ENCODE peak calls at places on chromosomes 2 and 18, in five cellular contexts. One of them, this sample, is unnamed. For H3K79me2, the result is how much of the 10 kb centered on the place peaks cover.

GRCh38 chr2:147789720-147790119 is 55.1 kb upstream of the ACVR2A start:
- DNase-seq in neural progenitor cell: no peak
- DNase-seq in HepG2: no peak
- DNase-seq in K562: no peak
- DNase-seq in Karpas-422: no peak
- DNase-seq in this sample: no peak

GRCh38 chr2:146666336-146666735 is 1178.5 kb upstream of the ACVR2A start:
- DNase-seq in neural progenitor cell: no peak
- DNase-seq in HepG2: no peak
- DNase-seq in K562: no peak
- DNase-seq in Karpas-422: no peak
- DNase-seq in this sample: no peak

GRCh38 chr2:36729067-36729466 is 32.6 kb downstream of the VIT start:
- DNase-seq in neural progenitor cell: no peak
- DNase-seq in HepG2: no peak
- DNase-seq in K562: no peak
- DNase-seq in Karpas-422: no peak
- DNase-seq in this sample: no peak

GRCh38 chr18:2911533-2911932 is 64.7 kb downstream of the EMILIN2 start:
- DNase-seq in neural progenitor cell: no peak
- DNase-seq in HepG2: no peak
- DNase-seq in K562: no peak
- DNase-seq in Karpas-422: no peak
- DNase-seq in this sample: no peak

GRCh38 chr2:70143314-70144150 is 47.3 kb downstream of the C2orf42 start:
- DNase-seq in neural progenitor cell: peak
- DNase-seq in HepG2: peak
- DNase-seq in K562: peak
- DNase-seq in Karpas-422: peak
- DNase-seq in this sample: peak

GRCh38 chr2:218722876-218723477 is 12.3 kb downstream of the TTLL4 start:
- DNase-seq in neural progenitor cell: no peak
- DNase-seq in HepG2: no peak
- DNase-seq in K562: peak
- DNase-seq in Karpas-422: no peak
- DNase-seq in this sample: no peak

GRCh38 chr18:12085136-12085535 is 8.5 kb upstream of the ANKRD62 start:
- DNase-seq in neural progenitor cell: no peak
- DNase-seq in HepG2: no peak
- DNase-seq in K562: no peak
- DNase-seq in Karpas-422: no peak
- DNase-seq in this sample: no peak

GRCh38 chr2:216730871-216731270 is 35.5 kb upstream of the IGFBP5 start:
- DNase-seq in neural progenitor cell: no peak
- DNase-seq in HepG2: no peak
- DNase-seq in K562: no peak
- DNase-seq in Karpas-422: no peak
- DNase-seq in this sample: no peak

GRCh38 chr2:168793596-168793995 is 8.8 kb upstream of the NOSTRIN start:
- DNase-seq in neural progenitor cell: no peak
- DNase-seq in HepG2: no peak
- DNase-seq in K562: no peak
- DNase-seq in Karpas-422: no peak
- DNase-seq in this sample: no peak

GRCh38 chr18:28113271-28114023 is 63.5 kb downstream of the CDH2 start:
- DNase-seq in neural progenitor cell: no peak
- DNase-seq in HepG2: no peak
- DNase-seq in K562: no peak
- DNase-seq in Karpas-422: no peak
- DNase-seq in this sample: no peak

GRCh38 chr2:42045956-42046748 is 1.7 kb upstream of the PKDCC start:
- DNase-seq in neural progenitor cell: peak
- DNase-seq in HepG2: no peak
- DNase-seq in K562: no peak
- DNase-seq in Karpas-422: no peak
- DNase-seq in this sample: no peak

GRCh38 chr2:150626934-150627336 is 139.5 kb upstream of the RND3 start:
- DNase-seq in neural progenitor cell: peak
- DNase-seq in HepG2: no peak
- DNase-seq in K562: no peak
- DNase-seq in Karpas-422: no peak
- DNase-seq in this sample: no peak

GRCh38 chr2:232410238-232410900 is 3.7 kb downstream of the ALPG start:
- DNase-seq in neural progenitor cell: no peak
- DNase-seq in HepG2: no peak
- DNase-seq in K562: no peak
- DNase-seq in Karpas-422: peak
- DNase-seq in this sample: no peak

GRCh38 chr18:58495202-58495601 is 133.7 kb downstream of the ALPK2 start:
- DNase-seq in neural progenitor cell: no peak
- DNase-seq in HepG2: no peak
- DNase-seq in K562: no peak
- DNase-seq in Karpas-422: no peak
- DNase-seq in this sample: no peak

GRCh38 chr2:21131861-21132260 is 8.1 kb downstream of the TDRD15 start:
- DNase-seq in neural progenitor cell: no peak
- DNase-seq in HepG2: no peak
- DNase-seq in K562: no peak
- DNase-seq in Karpas-422: no peak
- DNase-seq in this sample: no peak

GRCh38 chr2:207035855-207036254 is 96.5 kb downstream of the CPO start:
- DNase-seq in neural progenitor cell: no peak
- DNase-seq in HepG2: no peak
- DNase-seq in K562: no peak
- DNase-seq in Karpas-422: no peak
- DNase-seq in this sample: no peak

GRCh38 chr2:165015052-165015642 is 59.8 kb upstream of the SLC38A11 start:
- DNase-seq in neural progenitor cell: peak
- DNase-seq in HepG2: peak
- DNase-seq in K562: peak
- DNase-seq in Karpas-422: peak
- DNase-seq in this sample: peak

GRCh38 chr2:100484390-100484789 is 14.1 kb downstream of the NMS start:
- DNase-seq in neural progenitor cell: no peak
- DNase-seq in HepG2: no peak
- DNase-seq in K562: no peak
- DNase-seq in Karpas-422: no peak
- DNase-seq in this sample: no peak

GRCh38 chr2:98757904-98758421 is 27.0 kb upstream of the MGAT4A start:
- DNase-seq in neural progenitor cell: no peak
- DNase-seq in HepG2: no peak
- DNase-seq in K562: no peak
- DNase-seq in Karpas-422: peak
- DNase-seq in this sample: peak

GRCh38 chr2:70188460-70188859 is 2.4 kb downstream of the C2orf42 start:
- DNase-seq in neural progenitor cell: no peak
- DNase-seq in HepG2: peak
- DNase-seq in K562: peak
- DNase-seq in Karpas-422: no peak
- DNase-seq in this sample: no peak

GRCh38 chr2:86764661-86765307 is 25.9 kb downstream of the CD8A start:
- DNase-seq in neural progenitor cell: peak
- DNase-seq in HepG2: peak
- DNase-seq in K562: peak
- DNase-seq in Karpas-422: peak
- DNase-seq in this sample: peak

GRCh38 chr2:46167406-46167805 is 129.8 kb upstream of the EPAS1 start:
- DNase-seq in neural progenitor cell: no peak
- DNase-seq in HepG2: no peak
- DNase-seq in K562: no peak
- DNase-seq in Karpas-422: no peak
- DNase-seq in this sample: peak

GRCh38 chr2:171893196-171893823 is 734 bp downstream of the SLC25A12 start:
- DNase-seq in neural progenitor cell: no peak
- DNase-seq in HepG2: no peak
- DNase-seq in K562: peak
- DNase-seq in Karpas-422: no peak
- DNase-seq in this sample: no peak

GRCh38 chr18:57930476-57930875 is 113.5 kb upstream of the NEDD4L start:
- DNase-seq in neural progenitor cell: no peak
- DNase-seq in HepG2: no peak
- DNase-seq in K562: peak
- DNase-seq in Karpas-422: no peak
- DNase-seq in this sample: no peak

DNA sequence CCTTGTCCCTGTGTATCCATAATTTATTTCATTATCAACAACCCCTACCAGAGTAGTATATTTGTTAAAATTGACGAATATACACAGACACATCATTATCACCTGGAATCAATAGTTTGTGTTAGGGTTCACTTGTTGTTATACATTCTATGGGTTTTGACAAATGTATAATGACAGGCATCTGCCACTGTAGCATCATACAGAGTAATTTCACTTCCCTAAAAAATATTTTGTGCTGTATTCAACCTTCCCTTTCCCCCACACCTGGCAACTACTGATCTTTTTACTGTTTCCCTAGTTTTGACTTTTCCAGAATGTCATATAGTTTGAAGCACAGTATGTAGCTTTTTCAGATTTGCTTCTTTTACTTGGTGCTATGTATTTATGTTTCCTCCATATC is 132.0 kb downstream of the ZNF804A start:
- DNase-seq in neural progenitor cell: no peak
- DNase-seq in HepG2: no peak
- DNase-seq in K562: no peak
- DNase-seq in Karpas-422: peak
- DNase-seq in this sample: no peak
- H3K79me2 ChIP-seq in neural progenitor cell: under half
- H3K79me2 ChIP-seq in HepG2: under half
- H3K79me2 ChIP-seq in K562: under half
- H3K79me2 ChIP-seq in Karpas-422: half or more
- H3K79me2 ChIP-seq in this sample: under half

DNA sequence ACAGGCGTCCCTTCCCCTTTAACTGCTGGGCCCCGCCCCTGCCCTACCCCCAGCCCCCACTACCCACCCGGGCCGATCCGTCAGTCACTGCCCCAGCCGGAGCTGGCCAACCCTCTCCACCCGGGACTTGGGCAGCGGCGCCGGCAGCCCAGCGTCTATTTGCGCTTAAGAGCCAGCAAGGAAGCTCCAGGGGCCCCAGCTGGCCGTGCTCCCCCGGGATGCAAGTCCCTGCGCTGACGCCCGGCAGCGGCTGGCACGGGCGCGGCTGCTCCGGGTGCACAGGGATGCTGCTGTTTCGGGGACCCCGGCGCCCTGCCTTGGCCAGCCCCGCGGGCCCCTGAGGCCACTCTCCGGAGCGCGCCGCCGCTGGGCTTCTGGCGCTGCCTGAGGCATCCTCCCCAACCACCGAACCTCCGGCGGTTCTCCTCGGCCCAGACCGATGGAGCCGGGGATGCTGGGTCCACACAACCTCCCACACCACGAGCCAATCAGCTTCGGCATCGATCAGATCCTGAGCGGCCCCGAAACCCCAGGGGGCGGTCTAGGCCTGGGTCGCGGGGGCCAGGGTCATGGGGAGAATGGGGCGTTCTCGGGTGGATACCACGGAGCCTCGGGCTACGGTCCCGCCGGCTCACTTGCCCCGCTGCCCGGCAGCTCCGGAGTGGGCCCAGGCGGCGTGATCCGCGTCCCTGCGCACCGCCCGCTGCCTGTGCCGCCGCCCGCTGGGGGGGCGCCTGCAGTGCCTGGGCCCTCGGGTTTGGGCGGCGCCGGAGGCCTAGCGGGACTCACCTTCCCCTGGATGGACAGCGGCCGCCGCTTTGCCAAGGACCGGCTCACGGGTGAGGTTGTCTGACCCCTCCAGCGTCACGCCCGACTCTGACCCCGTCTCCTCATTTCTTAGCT is at the start of gene TLX2:
- DNase-seq in neural progenitor cell: peak
- DNase-seq in HepG2: no peak
- DNase-seq in K562: no peak
- DNase-seq in Karpas-422: no peak
- DNase-seq in this sample: no peak
- H3K4me3 ChIP-seq in neural progenitor cell: peak
- H3K4me3 ChIP-seq in HepG2: peak
- H3K4me3 ChIP-seq in K562: no peak
- H3K4me3 ChIP-seq in Karpas-422: no peak
- H3K4me3 ChIP-seq in this sample: no peak

DNA sequence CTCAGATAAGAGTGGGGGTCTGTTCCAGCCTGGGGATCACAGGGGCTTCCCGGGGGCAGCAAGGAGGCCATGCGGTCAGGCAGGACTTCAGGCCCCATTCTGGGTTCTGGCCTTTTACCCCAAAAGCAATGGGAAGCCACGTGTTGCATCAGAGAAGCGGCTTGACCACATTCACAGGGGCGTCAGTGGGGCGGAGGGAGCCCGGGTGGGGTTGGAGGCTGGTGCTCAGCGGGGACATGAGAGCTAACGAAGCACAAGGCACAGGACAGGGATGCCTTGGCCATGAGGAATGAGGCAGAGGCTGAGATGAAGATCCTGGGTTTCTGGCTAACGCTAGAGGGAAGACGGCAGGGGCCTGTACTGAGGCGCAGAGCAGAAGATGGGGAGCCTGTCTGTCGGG is 6.1 kb downstream of the HJURP start:
- DNase-seq in neural progenitor cell: no peak
- DNase-seq in HepG2: no peak
- DNase-seq in K562: no peak
- DNase-seq in Karpas-422: no peak
- DNase-seq in this sample: no peak
- H3K79me2 ChIP-seq in neural progenitor cell: half or more
- H3K79me2 ChIP-seq in HepG2: under half
- H3K79me2 ChIP-seq in K562: half or more
- H3K79me2 ChIP-seq in Karpas-422: under half
- H3K79me2 ChIP-seq in this sample: under half

GRCh38 chr18:37565985-37566478 is 434 bp upstream of the CELF4 start:
- DNase-seq in neural progenitor cell: peak
- DNase-seq in HepG2: no peak
- DNase-seq in K562: no peak
- DNase-seq in Karpas-422: no peak
- DNase-seq in this sample: no peak
- H3K4me3 ChIP-seq in neural progenitor cell: peak
- H3K4me3 ChIP-seq in HepG2: no peak
- H3K4me3 ChIP-seq in K562: no peak
- H3K4me3 ChIP-seq in Karpas-422: no peak
- H3K4me3 ChIP-seq in this sample: no peak

This sample was measured in trophoblast cell.